ENCODE peak calls at places on chromosomes 5 and 9, in four cellular contexts. D is cardiac fibroblast, C is neural progenitor cell, W is psoas muscle. P is an unnamed sample.
A peak's percentile ranks its signal among the peaks of the same experiment; 100 is the strongest.

GRCh38 chr9:134328341-134328840 is 2.1 kb downstream of the RXRA start:
- DNase-seq in D (peak; percentile 37), C (peak; percentile 93), W (peak; percentile 54), P (no peak)

GRCh38 chr5:74541381-74541781 is 99.1 kb downstream of the ENC1 start:
- DNase-seq in D (no peak), C (no peak), W (no peak), P (no peak)

GRCh38 chr5:662751-663435 is 30.3 kb downstream of the TPPP start:
- DNase-seq in D (no peak), C (no peak), W (peak; percentile 46), P (no peak)

GRCh38 chr5:140018096-140018481 is 25.0 kb downstream of the NRG2 start:
- DNase-seq in D (no peak), C (no peak), W (peak; percentile 63), P (peak; percentile 33)

GRCh38 chr9:108869092-108869725 is 7.1 kb downstream of the ACTL7A start:
- DNase-seq in D (peak; percentile 15), C (no peak), W (no peak), P (no peak)

GRCh38 chr9:107782381-107782780 is 292.8 kb upstream of the KLF4 start:
- DNase-seq in D (peak; percentile 76), C (no peak), W (no peak), P (no peak)

GRCh38 chr5:174511711-174512253 is 212.6 kb upstream of the MSX2 start:
- DNase-seq in D (no peak), C (no peak), W (no peak), P (no peak)

GRCh38 chr5:171251519-171251918 is 57.5 kb upstream of the TLX3 start:
- DNase-seq in D (no peak), C (no peak), W (no peak), P (no peak)

GRCh38 chr5:177412603-177413233 is 3.4 kb upstream of the F12 start:
- DNase-seq in D (no peak), C (no peak), W (no peak), P (no peak)

GRCh38 chr9:85020791-85021190 is 351.3 kb downstream of the NTRK2 start:
- DNase-seq in D (no peak), C (no peak), W (no peak), P (no peak)

GRCh38 chr5:10689391-10690081 is 71.5 kb downstream of the DAP start:
- DNase-seq in D (peak; percentile 20), C (peak; percentile 66), W (no peak), P (no peak)

GRCh38 chr9:129394011-129394919 is 216.2 kb upstream of the IER5L start:
- DNase-seq in D (no peak), C (no peak), W (peak; percentile 35), P (peak; percentile 20)

GRCh38 chr9:99063522-99063921 is 41.4 kb upstream of the TGFBR1 start:
- DNase-seq in D (no peak), C (no peak), W (no peak), P (no peak)

GRCh38 chr9:135101486-135101885 is 14.0 kb downstream of the OLFM1 start:
- DNase-seq in D (no peak), C (no peak), W (no peak), P (no peak)

GRCh38 chr9:123586140-123586735 is 230.2 kb downstream of the CRB2 start:
- DNase-seq in D (no peak), C (no peak), W (no peak), P (no peak)

GRCh38 chr5:93582677-93583524 is at the start of gene NR2F1:
- DNase-seq in D (peak; percentile 100), C (peak; percentile 95), W (peak; percentile 67), P (peak; percentile 95)

GRCh38 chr5:159510282-159510681 is 180.0 kb upstream of the IL12B start:
- DNase-seq in D (peak; percentile 81), C (peak; percentile 93), W (peak; percentile 73), P (peak; percentile 61)

DNA sequence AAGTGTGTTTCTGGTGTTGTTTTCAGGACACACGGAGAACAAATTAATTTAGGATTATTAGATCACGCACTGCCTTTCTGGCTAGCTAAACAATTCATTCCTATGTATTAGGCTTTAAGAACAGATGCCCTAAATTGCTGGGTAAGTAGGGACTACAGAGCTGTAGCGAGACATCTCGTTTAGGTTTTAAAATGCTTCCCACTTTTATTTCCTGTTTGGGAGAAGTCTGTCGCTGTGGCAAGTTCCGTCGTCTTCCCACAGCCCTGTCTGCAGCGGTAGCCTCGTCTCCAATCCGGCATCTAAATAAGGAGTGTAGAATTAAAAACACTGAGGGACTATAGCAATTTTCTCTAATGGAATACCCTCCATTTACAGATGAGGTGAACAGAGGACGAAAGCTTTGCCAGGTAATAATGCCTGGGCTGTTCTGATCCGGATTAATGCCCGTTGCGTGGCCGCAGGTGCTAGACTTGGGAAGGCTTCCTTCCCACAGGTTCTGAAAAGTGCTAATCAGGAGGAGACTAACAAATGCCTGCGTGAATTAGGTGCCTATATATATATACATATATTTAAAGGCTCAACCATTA is 1.3 kb upstream of the TRIM36 start:
- DNase-seq in D (no peak), C (no peak), W (no peak), P (no peak)
- H3K4me3 ChIP-seq in D (no peak overlapping the region), C (peak overlapping the region; percentile 79), W (peak overlapping the region; percentile 83), P (no peak overlapping the region)

GRCh38 chr9:111604054-111604615 is 4.7 kb upstream of the PTGR1 start:
- DNase-seq in D (no peak), C (peak; percentile 15), W (no peak), P (no peak)

GRCh38 chr9:111599948-111600343 is 499 bp upstream of the PTGR1 start:
- DNase-seq in D (no peak), C (no peak), W (no peak), P (no peak)

GRCh38 chr9:111605041-111605559 is 5.7 kb upstream of the PTGR1 start:
- DNase-seq in D (no peak), C (no peak), W (no peak), P (no peak)

GRCh38 chr9:111601237-111602018 is 2.0 kb upstream of the PTGR1 start:
- DNase-seq in D (peak; percentile 70), C (no peak), W (no peak), P (peak; percentile 76)

GRCh38 chr9:111603041-111603440 is 3.6 kb upstream of the PTGR1 start:
- DNase-seq in D (peak; percentile 46), C (no peak), W (no peak), P (no peak)
- H3K4me3 ChIP-seq in D (no peak overlapping the region), C (no peak overlapping the region), W (no peak overlapping the region), P (no peak overlapping the region)

GRCh38 chr5:88690619-88691560 is 192.1 kb downstream of the MEF2C start:
- DNase-seq in D (peak; percentile 66), C (peak; percentile 89), W (peak; percentile 75), P (peak; percentile 71)

GRCh38 chr5:88694087-88694703 is 188.8 kb downstream of the MEF2C start:
- DNase-seq in D (no peak), C (no peak), W (no peak), P (no peak)

GRCh38 chr5:88692979-88693932 is 189.7 kb downstream of the MEF2C start:
- DNase-seq in D (no peak), C (no peak), W (no peak), P (no peak)

GRCh38 chr5:88691945-88692868 is 190.8 kb downstream of the MEF2C start:
- DNase-seq in D (no peak), C (peak; percentile 57), W (no peak), P (no peak)

DNA sequence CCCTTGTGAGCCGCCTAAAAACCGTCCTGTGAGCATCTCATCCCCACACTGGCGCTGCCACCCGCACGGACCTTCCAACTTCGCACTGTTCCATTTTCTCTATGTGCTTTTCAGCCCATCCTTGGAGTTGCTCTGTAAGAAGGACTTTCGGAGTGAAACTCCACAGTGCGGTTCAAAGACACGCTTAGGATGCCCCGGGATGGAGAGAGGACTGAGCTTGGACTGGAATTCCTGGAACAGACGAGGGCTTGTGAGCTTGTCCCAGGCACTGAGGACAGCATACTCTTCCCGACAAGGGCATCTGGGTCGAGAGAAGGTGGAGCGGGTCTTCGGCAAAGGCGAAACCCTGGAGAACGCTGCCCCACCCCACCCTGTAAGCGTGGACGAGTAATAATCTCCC is 187.8 kb downstream of the MEF2C start:
- DNase-seq in D (no peak), C (no peak), W (no peak), P (no peak)
- H3K4me3 ChIP-seq in D (no peak overlapping the region), C (no peak overlapping the region), W (no peak overlapping the region), P (no peak overlapping the region)

DNA sequence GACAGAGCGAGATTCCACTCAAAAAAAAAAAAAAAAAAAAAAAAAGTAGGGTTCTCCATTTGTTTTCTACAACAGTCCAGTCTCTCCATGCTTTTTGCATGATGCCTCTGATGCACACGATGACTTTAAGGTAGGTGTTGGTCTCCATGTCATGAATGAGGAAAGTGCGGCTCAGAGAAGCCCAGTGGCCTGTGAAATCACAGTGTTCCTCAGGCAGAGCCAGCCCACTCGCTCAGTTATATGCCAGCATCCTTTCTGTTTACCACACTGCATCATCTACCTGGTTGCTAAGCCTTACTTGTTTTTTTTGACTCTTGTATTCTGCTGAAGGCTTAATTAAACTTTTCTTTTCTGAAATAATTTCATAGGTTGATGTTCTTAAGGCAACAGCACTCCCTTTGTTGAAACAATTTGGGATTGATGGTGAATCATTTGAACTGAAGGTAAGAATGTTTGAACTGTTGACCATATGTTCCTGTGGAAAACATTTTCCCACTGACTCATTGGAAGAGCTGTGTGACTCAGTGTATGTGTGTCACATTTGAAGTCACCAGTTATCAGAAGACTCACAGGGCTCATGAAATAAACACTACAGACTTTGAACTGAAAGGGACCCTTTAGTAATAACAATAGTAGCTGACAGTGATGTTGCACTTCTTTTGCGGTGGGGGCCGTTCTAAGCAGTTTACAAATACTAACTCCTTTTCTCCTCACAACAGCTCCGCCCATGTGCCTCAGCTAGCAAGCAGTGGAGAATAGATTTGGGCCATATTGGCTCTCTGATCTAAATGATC is 40.2 kb downstream of the RCL1 start:
- DNase-seq in D (peak; percentile 95), C (no peak), W (no peak), P (no peak)
- H3K4me3 ChIP-seq in D (no peak overlapping the region), C (no peak overlapping the region), W (no peak overlapping the region), P (no peak overlapping the region)